ENCODE peak calls at places on chromosomes 16 and 17, in nine cellular contexts. G, D, V, W, E, A, Z, H and I are unnamed samples.

GRCh38 chr16:78437352-78437968 is 338.0 kb downstream of the WWOX start:
- DNase-seq in D (no peak), H (peak; percentile 38), G (peak; percentile 76), A (peak; percentile 80), V (peak; percentile 38), Z (peak; percentile 50), E (no peak), W (peak; percentile 8), I (peak; percentile 7)

GRCh38 chr16:73797115-73797514 is 499.5 kb upstream of the PSMD7 start:
- DNase-seq in A (no peak), V (no peak), E (no peak), G (no peak), Z (no peak), D (no peak), W (no peak), H (no peak), I (no peak)

GRCh38 chr16:64206877-64207276 is 915.0 kb downstream of the CDH11 start:
- DNase-seq in V (no peak), A (no peak), W (no peak), E (no peak), Z (peak; percentile 42), H (no peak), G (no peak), D (no peak), I (no peak)

GRCh38 chr16:57394444-57394843 is 10.1 kb upstream of the CCL17 start:
- DNase-seq in W (no peak), Z (no peak), D (no peak), V (no peak), E (no peak), A (no peak), G (no peak), H (no peak), I (no peak)

GRCh38 chr16:49767998-49768397 is 87.9 kb downstream of the ZNF423 start:
- DNase-seq in Z (no peak), G (no peak), W (no peak), V (no peak), H (no peak), E (no peak), A (no peak), D (no peak), I (no peak)

GRCh38 chr16:75265911-75266701 is 14.7 kb upstream of the BCAR1 start:
- DNase-seq in E (no peak), H (peak; percentile 84), V (peak; percentile 85), D (no peak), W (no peak), A (peak; percentile 95), Z (peak; percentile 99), G (peak; percentile 92), I (no peak)

GRCh38 chr17:41647940-41648410 is 23.6 kb upstream of the KRT17 start:
- DNase-seq in Z (peak; percentile 90), W (peak; percentile 37), H (peak; percentile 69), G (peak; percentile 95), D (no peak), A (peak; percentile 87), E (peak; percentile 54), V (peak; percentile 96), I (no peak)

GRCh38 chr17:35557353-35557752 is 3.3 kb downstream of the SLFN14 start:
- DNase-seq in W (no peak), G (no peak), D (no peak), V (no peak), H (no peak), A (no peak), Z (no peak), E (no peak), I (no peak)

GRCh38 chr17:8964801-8965393 is 610 bp downstream of the PIK3R5 start:
- DNase-seq in Z (no peak), H (no peak), A (no peak), W (no peak), E (no peak), D (no peak), G (no peak), V (no peak), I (no peak)

GRCh38 chr17:75908201-75908600 is 3.5 kb upstream of the MRPL38 start:
- DNase-seq in V (no peak), D (no peak), W (no peak), A (no peak), Z (no peak), H (no peak), E (no peak), G (no peak), I (no peak)

GRCh38 chr17:17710355-17710727 is 29.1 kb downstream of the RAI1 start:
- DNase-seq in Z (no peak), A (no peak), G (no peak), H (no peak), W (no peak), V (no peak), E (no peak), D (no peak), I (no peak)

GRCh38 chr16:64362193-64362592 is 759.7 kb downstream of the CDH11 start:
- DNase-seq in G (no peak), A (no peak), D (no peak), V (no peak), E (no peak), W (no peak), Z (no peak), H (no peak), I (no peak)

GRCh38 chr16:57276596-57276995 is 7.9 kb downstream of the PLLP start:
- DNase-seq in H (no peak), V (no peak), W (peak; percentile 41), Z (no peak), A (no peak), E (no peak), G (no peak), D (no peak), I (no peak)

GRCh38 chr17:10739341-10739905 is 9.6 kb upstream of the TMEM220 start:
- DNase-seq in V (no peak), A (no peak), G (no peak), E (no peak), D (no peak), H (no peak), W (no peak), Z (no peak), I (no peak)

GRCh38 chr17:62679866-62680377 is 52.5 kb downstream of the MRC2 start:
- DNase-seq in V (no peak), H (no peak), E (no peak), A (peak; percentile 47), Z (peak; percentile 57), W (no peak), D (no peak), G (peak; percentile 47), I (no peak)

GRCh38 chr17:7313028-7313889 is 1.9 kb downstream of the GPS2 start:
- DNase-seq in A (no peak), V (peak; percentile 67), Z (no peak), D (no peak), H (peak; percentile 45), E (no peak), G (peak; percentile 69), W (no peak), I (no peak)

GRCh38 chr16:88784074-88784855 is 755 bp downstream of the PIEZO1 start:
- DNase-seq in E (no peak), G (peak; percentile 83), Z (peak; percentile 81), A (peak; percentile 79), H (peak; percentile 75), D (no peak), W (no peak), V (peak; percentile 83), I (no peak)

GRCh38 chr16:84579936-84580335 is 37.9 kb downstream of the COTL1 start:
- DNase-seq in D (no peak), G (no peak), W (no peak), V (no peak), H (no peak), Z (no peak), A (no peak), E (no peak), I (no peak)

GRCh38 chr17:46879101-46879500 is 27.7 kb downstream of the WNT9B start:
- DNase-seq in Z (no peak), V (no peak), H (no peak), G (no peak), D (no peak), W (no peak), A (no peak), E (no peak), I (no peak)

GRCh38 chr17:27993161-27993695 is 49.2 kb upstream of the NLK start:
- DNase-seq in E (no peak), D (no peak), V (no peak), W (no peak), H (no peak), G (no peak), Z (no peak), A (no peak), I (no peak)

GRCh38 chr16:27642753-27643152 is 92.8 kb downstream of the KATNIP start:
- DNase-seq in Z (no peak), G (peak; percentile 64), H (peak; percentile 35), W (no peak), D (no peak), E (peak; percentile 7), A (peak; percentile 43), V (no peak), I (no peak)

GRCh38 chr17:68973098-68973929 is 18.1 kb upstream of the ABCA8 start:
- DNase-seq in Z (no peak), G (no peak), W (no peak), A (no peak), E (no peak), V (no peak), D (no peak), H (no peak), I (no peak)

GRCh38 chr16:11481987-11482386 is 104.7 kb downstream of the LITAF start:
- DNase-seq in A (no peak), Z (no peak), H (no peak), G (no peak), E (no peak), W (no peak), D (no peak), V (no peak), I (no peak)

GRCh38 chr17:1012823-1013728 is 16.1 kb downstream of the TIMM22 start:
- DNase-seq in W (no peak), E (no peak), Z (no peak), D (no peak), H (no peak), V (no peak), A (no peak), G (no peak), I (no peak)
- TF ChIP-seq REST in W (no peak), E (no peak), Z (no peak), D (no peak), H (no peak), V (no peak), A (no peak), G (no peak), I (no peak)

GRCh38 chr17:57440522-57441269 is 184.4 kb downstream of the MSI2 start:
- DNase-seq in H (peak; percentile 91), A (peak; percentile 63), G (peak; percentile 81), D (peak; percentile 63), Z (peak; percentile 82), V (peak; percentile 59), W (no peak), E (peak; percentile 76), I (no peak)
- TF ChIP-seq CTCF in H (peak; percentile 88), A (peak; percentile 72), G (peak; percentile 68), D (peak; percentile 69), Z (peak; percentile 53), V (peak; percentile 47), W (no peak), E (peak; percentile 95), I (no peak)

GRCh38 chr16:13351651-13352217 is 450.3 kb downstream of the SHISA9 start:
- DNase-seq in E (no peak), V (no peak), G (peak; percentile 9), A (no peak), H (no peak), D (no peak), W (no peak), Z (no peak), I (no peak)
- TF ChIP-seq REST in E (no peak), V (no peak), G (no peak), A (no peak), H (no peak), D (no peak), W (no peak), Z (no peak), I (no peak)

GRCh38 chr17:42670199-42670924 is 6.4 kb downstream of the PLEKHH3 start:
- DNase-seq in E (no peak), V (no peak), Z (peak; percentile 58), D (no peak), W (no peak), A (peak; percentile 62), G (peak; percentile 83), H (no peak), I (no peak)
- TF ChIP-seq CTCF in E (no peak), V (no peak), Z (no peak), D (no peak), W (no peak), A (no peak), G (no peak), H (no peak), I (no peak)